ENCODE peak calls at places on chromosomes 1 and 21, in six cellular contexts. X is osteocyte; I is CD8-positive, alpha-beta T cell; M is nephron progenitor cell; D is progenitor cell of endocrine pancreas; K is A549. Q is an unnamed sample.

GRCh38 chr1:181594553-181594952 is 111.2 kb downstream of the CACNA1E start:
- DNase-seq in D (no peak), M (no peak), K (no peak), I (no peak), X (no peak), Q (no peak)

GRCh38 chr1:87367549-87367948 is 38.9 kb downstream of the LMO4 start:
- DNase-seq in D (no peak), M (no peak), I (no peak), K (no peak), X (no peak), Q (no peak)

GRCh38 chr21:45225741-45226327 is 61.9 kb downstream of the POFUT2 start:
- DNase-seq in D (no peak), X (no peak), M (no peak), K (no peak), I (no peak), Q (no peak)

GRCh38 chr1:25688390-25689119 is 72.0 kb downstream of the MAN1C1 start:
- DNase-seq in D (no peak), M (no peak), I (no peak), X (no peak), K (no peak), Q (no peak)

GRCh38 chr1:213983589-213984386 is 4.0 kb upstream of the PROX1 start:
- DNase-seq in D (no peak), X (no peak), I (no peak), K (no peak), M (no peak), Q (no peak)

GRCh38 chr1:167360120-167360519 is 139.4 kb downstream of the POU2F1 start:
- DNase-seq in X (no peak), D (no peak), K (no peak), I (no peak), M (no peak), Q (no peak)

GRCh38 chr1:50047916-50048694 is 24.4 kb upstream of the AGBL4 start:
- DNase-seq in X (no peak), K (peak), I (no peak), M (peak), D (peak), Q (peak)

GRCh38 chr1:201309420-201309819 is 26.1 kb downstream of the PKP1 start:
- DNase-seq in X (no peak), M (peak), I (no peak), D (no peak), K (peak), Q (peak)

GRCh38 chr1:220881918-220882891 is 3.0 kb downstream of the HLX start:
- DNase-seq in I (no peak), M (peak), X (no peak), K (no peak), D (no peak), Q (peak)

GRCh38 chr1:93597697-93598096 is 83.9 kb downstream of the BCAR3 start:
- DNase-seq in K (no peak), X (no peak), M (no peak), D (no peak), I (no peak), Q (no peak)

GRCh38 chr1:2603521-2604155 is 17.1 kb downstream of the PRXL2B start:
- DNase-seq in X (no peak), M (no peak), D (no peak), I (no peak), K (no peak), Q (no peak)

GRCh38 chr1:23732363-23733224 is 10.7 kb upstream of the ELOA start:
- DNase-seq in D (no peak), X (no peak), K (peak), M (no peak), I (no peak), Q (no peak)

GRCh38 chr1:110542730-110543129 is 23.8 kb upstream of the KCNA10 start:
- DNase-seq in X (no peak), I (no peak), D (no peak), M (peak), K (peak), Q (peak)

GRCh38 chr1:34113362-34113761 is 51.7 kb downstream of the CSMD2 start:
- DNase-seq in K (no peak), M (no peak), I (no peak), X (no peak), D (no peak), Q (peak)

GRCh38 chr1:34115233-34115632 is 49.8 kb downstream of the CSMD2 start:
- DNase-seq in I (no peak), D (no peak), X (no peak), M (no peak), K (no peak), Q (no peak)

GRCh38 chr1:34108711-34109110 is 56.3 kb downstream of the CSMD2 start:
- DNase-seq in K (no peak), M (no peak), I (no peak), D (no peak), X (no peak), Q (no peak)

GRCh38 chr1:34108269-34108668 is 56.8 kb downstream of the CSMD2 start:
- DNase-seq in D (no peak), I (no peak), K (no peak), X (no peak), M (no peak), Q (no peak)

GRCh38 chr1:34113887-34114286 is 51.1 kb downstream of the CSMD2 start:
- DNase-seq in I (no peak), K (peak), M (no peak), D (no peak), X (no peak), Q (peak)
- TF ChIP-seq CTCF in I (no peak), K (no peak), M (peak), D (peak), X (no peak), Q (peak)

GRCh38 chr21:16069713-16070112 is 339.9 kb downstream of the USP25 start:
- DNase-seq in M (no peak), I (no peak), X (no peak), K (no peak), D (no peak), Q (no peak)

GRCh38 chr21:16071761-16072160 is 342.0 kb downstream of the USP25 start:
- DNase-seq in M (no peak), K (no peak), I (no peak), X (no peak), D (no peak), Q (no peak)

GRCh38 chr21:16071082-16071481 is 341.3 kb downstream of the USP25 start:
- DNase-seq in K (no peak), X (no peak), D (no peak), I (no peak), M (no peak), Q (no peak)

GRCh38 chr21:16072176-16072575 is 342.4 kb downstream of the USP25 start:
- DNase-seq in D (no peak), M (no peak), X (no peak), I (no peak), K (no peak), Q (no peak)

GRCh38 chr21:16070207-16070651 is 340.4 kb downstream of the USP25 start:
- DNase-seq in M (no peak), I (no peak), D (no peak), K (no peak), X (no peak), Q (no peak)
- TF ChIP-seq CTCF in M (no peak), I (no peak), D (no peak), K (no peak), X (no peak), Q (no peak)

GRCh38 chr1:233730809-233731208 is 116.9 kb downstream of the KCNK1 start:
- DNase-seq in I (no peak), M (peak), X (no peak), D (no peak), K (no peak), Q (no peak)
- TF ChIP-seq CTCF in I (no peak), M (no peak), X (no peak), D (no peak), K (no peak), Q (no peak)

DNA sequence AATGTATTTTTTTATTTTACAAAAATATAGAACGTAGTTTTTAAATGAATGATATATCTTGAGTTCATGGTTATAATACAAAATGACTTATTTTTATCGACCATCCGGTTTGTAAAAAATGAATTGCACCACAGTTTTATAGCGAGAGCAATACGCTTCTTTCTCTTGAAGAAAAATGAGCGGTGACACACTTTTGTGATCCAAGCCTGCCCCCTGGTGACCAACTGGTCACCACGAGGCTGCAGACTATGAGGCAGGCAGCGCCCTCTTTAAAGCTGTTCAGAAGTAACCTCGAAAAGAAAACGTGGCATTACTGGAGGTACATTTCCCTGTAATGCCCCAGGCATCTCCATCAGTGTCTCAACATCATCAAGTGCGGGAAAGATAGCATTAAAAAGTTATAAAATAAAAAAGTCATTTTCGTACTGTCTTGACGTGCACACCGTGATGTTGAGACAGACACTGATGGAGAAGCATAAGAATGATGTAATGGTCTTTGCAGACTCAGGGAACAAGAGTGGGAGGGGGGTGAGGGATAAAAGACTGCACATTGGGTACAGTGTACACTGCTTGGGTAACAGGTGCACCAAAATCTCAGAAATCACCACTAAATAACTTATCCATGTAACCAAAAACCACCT is 734.2 kb upstream of the ADAMTS5 start:
- DNase-seq in K (peak), X (peak), D (peak), I (peak), M (peak), Q (peak)
- TF ChIP-seq CTCF in K (peak), X (peak), D (peak), I (no peak), M (peak), Q (peak)

GRCh38 chr1:81021134-81021533 is 779.6 kb upstream of the ADGRL2 start:
- DNase-seq in K (no peak), X (no peak), M (no peak), D (no peak), I (no peak), Q (no peak)
- TF ChIP-seq CTCF in K (no peak), X (peak), M (no peak), D (no peak), I (no peak), Q (no peak)

GRCh38 chr1:101136739-101137138 is 100.1 kb upstream of the S1PR1 start:
- DNase-seq in X (no peak), M (no peak), K (no peak), D (no peak), I (no peak), Q (no peak)
- TF ChIP-seq CTCF in X (peak), M (no peak), K (no peak), D (no peak), I (peak), Q (no peak)

GRCh38 chr1:154553056-154553822 is 5.2 kb downstream of the UBE2Q1 start:
- DNase-seq in X (no peak), I (no peak), D (no peak), K (no peak), M (no peak), Q (no peak)
- TF ChIP-seq CTCF in X (no peak), I (no peak), D (no peak), K (no peak), M (no peak), Q (no peak)

Q was measured in endothelial cell.